ENCODE peak calls at places on chromosomes 13 and 19, in seven cellular contexts. One of them, this sample, is unnamed.

GRCh38 chr13:106373304-106373988 is 162.0 kb downstream of the EFNB2 start:
- DNase-seq in H1: no peak
- DNase-seq in mesenchymal stem cell: peak
- DNase-seq in H9: no peak
- DNase-seq in mesendoderm: no peak
- DNase-seq in IMR-90: no peak
- DNase-seq in neuronal stem cell: no peak
- DNase-seq in this sample: no peak

GRCh38 chr13:42409061-42409460 is 137.1 kb downstream of the AKAP11 start:
- DNase-seq in mesendoderm: no peak
- DNase-seq in mesenchymal stem cell: no peak
- DNase-seq in H1: no peak
- DNase-seq in neuronal stem cell: no peak
- DNase-seq in H9: peak
- DNase-seq in IMR-90: no peak
- DNase-seq in this sample: no peak

GRCh38 chr13:23801141-23801540 is 88.1 kb downstream of the MIPEP start:
- DNase-seq in mesendoderm: no peak
- DNase-seq in IMR-90: no peak
- DNase-seq in neuronal stem cell: no peak
- DNase-seq in H9: no peak
- DNase-seq in H1: no peak
- DNase-seq in mesenchymal stem cell: no peak
- DNase-seq in this sample: peak

GRCh38 chr19:53101518-53101917 is 1.7 kb downstream of the ZNF160 start:
- DNase-seq in mesendoderm: peak
- DNase-seq in H1: no peak
- DNase-seq in mesenchymal stem cell: no peak
- DNase-seq in IMR-90: peak
- DNase-seq in neuronal stem cell: no peak
- DNase-seq in H9: no peak
- DNase-seq in this sample: no peak

GRCh38 chr13:97004886-97005285 is 10.6 kb upstream of the OXGR1 start:
- DNase-seq in IMR-90: no peak
- DNase-seq in H9: no peak
- DNase-seq in mesenchymal stem cell: no peak
- DNase-seq in mesendoderm: no peak
- DNase-seq in neuronal stem cell: no peak
- DNase-seq in H1: no peak
- DNase-seq in this sample: no peak

GRCh38 chr19:42280761-42281174 is 11.7 kb downstream of the CIC start:
- DNase-seq in H1: no peak
- DNase-seq in mesendoderm: peak
- DNase-seq in IMR-90: peak
- DNase-seq in mesenchymal stem cell: peak
- DNase-seq in neuronal stem cell: no peak
- DNase-seq in H9: no peak
- DNase-seq in this sample: no peak

GRCh38 chr13:104954210-104954609 is 1581.3 kb downstream of the EFNB2 start:
- DNase-seq in IMR-90: no peak
- DNase-seq in H1: no peak
- DNase-seq in mesendoderm: no peak
- DNase-seq in mesenchymal stem cell: peak
- DNase-seq in neuronal stem cell: no peak
- DNase-seq in H9: no peak
- DNase-seq in this sample: no peak

GRCh38 chr13:110008816-110009215 is 222.4 kb upstream of the IRS2 start:
- DNase-seq in mesenchymal stem cell: no peak
- DNase-seq in mesendoderm: no peak
- DNase-seq in neuronal stem cell: no peak
- DNase-seq in H1: no peak
- DNase-seq in IMR-90: no peak
- DNase-seq in H9: no peak
- DNase-seq in this sample: peak

GRCh38 chr13:97140611-97141010 is 81.5 kb upstream of the MBNL2 start:
- DNase-seq in H1: no peak
- DNase-seq in H9: no peak
- DNase-seq in neuronal stem cell: no peak
- DNase-seq in mesenchymal stem cell: peak
- DNase-seq in IMR-90: peak
- DNase-seq in mesendoderm: no peak
- DNase-seq in this sample: no peak

GRCh38 chr13:97502192-97502591 is 68.2 kb downstream of the RAP2A start:
- DNase-seq in neuronal stem cell: no peak
- DNase-seq in H9: no peak
- DNase-seq in mesenchymal stem cell: peak
- DNase-seq in H1: no peak
- DNase-seq in mesendoderm: no peak
- DNase-seq in IMR-90: peak
- DNase-seq in this sample: no peak

GRCh38 chr13:72504026-72504925 is 223.2 kb downstream of the MZT1 start:
- DNase-seq in IMR-90: no peak
- DNase-seq in H1: no peak
- DNase-seq in neuronal stem cell: no peak
- DNase-seq in H9: no peak
- DNase-seq in mesendoderm: no peak
- DNase-seq in mesenchymal stem cell: no peak
- DNase-seq in this sample: no peak

GRCh38 chr13:33682020-33682564 is 135.9 kb upstream of the RFC3 start:
- DNase-seq in mesenchymal stem cell: no peak
- DNase-seq in neuronal stem cell: no peak
- DNase-seq in IMR-90: no peak
- DNase-seq in H1: no peak
- DNase-seq in H9: no peak
- DNase-seq in mesendoderm: no peak
- DNase-seq in this sample: no peak

GRCh38 chr19:44998025-44998424 is 3.2 kb upstream of the RELB start:
- DNase-seq in IMR-90: no peak
- DNase-seq in mesenchymal stem cell: no peak
- DNase-seq in neuronal stem cell: no peak
- DNase-seq in mesendoderm: no peak
- DNase-seq in H9: no peak
- DNase-seq in H1: no peak
- DNase-seq in this sample: no peak

GRCh38 chr13:78598382-78598781 is 5.0 kb downstream of the POU4F1 start:
- DNase-seq in H9: no peak
- DNase-seq in mesendoderm: no peak
- DNase-seq in neuronal stem cell: no peak
- DNase-seq in H1: no peak
- DNase-seq in mesenchymal stem cell: no peak
- DNase-seq in IMR-90: no peak
- DNase-seq in this sample: no peak

GRCh38 chr13:107066355-107066754 is 498.4 kb upstream of the ARGLU1 start:
- DNase-seq in mesendoderm: no peak
- DNase-seq in IMR-90: peak
- DNase-seq in H9: no peak
- DNase-seq in neuronal stem cell: no peak
- DNase-seq in mesenchymal stem cell: no peak
- DNase-seq in H1: no peak
- DNase-seq in this sample: no peak

GRCh38 chr19:10915511-10916091 is 12.8 kb downstream of the YIPF2 start:
- DNase-seq in neuronal stem cell: no peak
- DNase-seq in IMR-90: peak
- DNase-seq in H1: no peak
- DNase-seq in mesendoderm: no peak
- DNase-seq in mesenchymal stem cell: peak
- DNase-seq in H9: peak
- DNase-seq in this sample: peak

GRCh38 chr19:19670070-19670551 is 1.5 kb downstream of the ZNF101 start:
- DNase-seq in mesenchymal stem cell: peak
- DNase-seq in H9: peak
- DNase-seq in IMR-90: no peak
- DNase-seq in neuronal stem cell: no peak
- DNase-seq in H1: peak
- DNase-seq in mesendoderm: peak
- DNase-seq in this sample: peak

GRCh38 chr19:41734585-41734984 is 20.7 kb upstream of the CEACAM6 start:
- DNase-seq in mesenchymal stem cell: no peak
- DNase-seq in IMR-90: no peak
- DNase-seq in H9: no peak
- DNase-seq in neuronal stem cell: no peak
- DNase-seq in H1: no peak
- DNase-seq in mesendoderm: no peak
- DNase-seq in this sample: no peak

GRCh38 chr13:45731455-45731854 is 29.3 kb downstream of the CBY2 start:
- DNase-seq in mesenchymal stem cell: no peak
- DNase-seq in mesendoderm: no peak
- DNase-seq in neuronal stem cell: no peak
- DNase-seq in H1: no peak
- DNase-seq in H9: no peak
- DNase-seq in IMR-90: no peak
- DNase-seq in this sample: no peak

GRCh38 chr19:28934626-28935025 is 278.3 kb downstream of the UQCRFS1 start:
- DNase-seq in IMR-90: peak
- DNase-seq in H9: no peak
- DNase-seq in mesenchymal stem cell: no peak
- DNase-seq in H1: no peak
- DNase-seq in neuronal stem cell: no peak
- DNase-seq in mesendoderm: no peak
- DNase-seq in this sample: no peak

GRCh38 chr13:42893346-42893745 is 98.7 kb downstream of the EPSTI1 start:
- DNase-seq in H9: no peak
- DNase-seq in mesenchymal stem cell: peak
- DNase-seq in neuronal stem cell: no peak
- DNase-seq in H1: no peak
- DNase-seq in IMR-90: peak
- DNase-seq in mesendoderm: peak
- DNase-seq in this sample: no peak

GRCh38 chr13:50948576-50948975 is 39.0 kb downstream of the RNASEH2B start:
- DNase-seq in mesenchymal stem cell: no peak
- DNase-seq in H9: no peak
- DNase-seq in mesendoderm: no peak
- DNase-seq in neuronal stem cell: no peak
- DNase-seq in IMR-90: peak
- DNase-seq in H1: no peak
- DNase-seq in this sample: no peak

GRCh38 chr19:38021356-38021755 is 114.3 kb downstream of the SIPA1L3 start:
- DNase-seq in IMR-90: peak
- DNase-seq in H1: no peak
- DNase-seq in H9: no peak
- DNase-seq in mesendoderm: no peak
- DNase-seq in mesenchymal stem cell: no peak
- DNase-seq in neuronal stem cell: no peak
- DNase-seq in this sample: no peak

GRCh38 chr19:42529248-42529764 is 1.0 kb upstream of the CEACAM1 start:
- DNase-seq in H1: peak
- DNase-seq in IMR-90: peak
- DNase-seq in mesendoderm: peak
- DNase-seq in mesenchymal stem cell: peak
- DNase-seq in H9: peak
- DNase-seq in neuronal stem cell: peak
- DNase-seq in this sample: peak

GRCh38 chr13:97573011-97573410 is 139.0 kb downstream of the RAP2A start:
- DNase-seq in IMR-90: peak
- DNase-seq in H1: no peak
- DNase-seq in mesenchymal stem cell: no peak
- DNase-seq in H9: no peak
- DNase-seq in neuronal stem cell: peak
- DNase-seq in mesendoderm: peak
- DNase-seq in this sample: no peak

GRCh38 chr19:46429999-46430398 is 1.3 kb upstream of the PNMA8C start:
- DNase-seq in neuronal stem cell: no peak
- DNase-seq in mesendoderm: no peak
- DNase-seq in H1: no peak
- DNase-seq in IMR-90: no peak
- DNase-seq in H9: no peak
- DNase-seq in mesenchymal stem cell: no peak
- DNase-seq in this sample: no peak
- H3K27ac ChIP-seq in neuronal stem cell: no peak
- H3K27ac ChIP-seq in mesendoderm: no peak
- H3K27ac ChIP-seq in H1: no peak
- H3K27ac ChIP-seq in IMR-90: no peak
- H3K27ac ChIP-seq in H9: no peak
- H3K27ac ChIP-seq in mesenchymal stem cell: no peak
- H3K27ac ChIP-seq in this sample: no peak

GRCh38 chr19:35613574-35613973 is 1.0 kb downstream of the HAUS5 start:
- DNase-seq in mesenchymal stem cell: no peak
- DNase-seq in neuronal stem cell: no peak
- DNase-seq in H9: no peak
- DNase-seq in H1: no peak
- DNase-seq in mesendoderm: no peak
- DNase-seq in IMR-90: no peak
- DNase-seq in this sample: no peak
- H3K4ac ChIP-seq in mesenchymal stem cell: no peak
- H3K4ac ChIP-seq in neuronal stem cell: no peak
- H3K4ac ChIP-seq in H9: no peak
- H3K4ac ChIP-seq in H1: no peak
- H3K4ac ChIP-seq in mesendoderm: no peak
- H3K4ac ChIP-seq in IMR-90: no peak
- H3K4ac ChIP-seq in this sample: no peak

GRCh38 chr19:13282486-13283065 is 132.4 kb downstream of the IER2 start:
- DNase-seq in mesendoderm: no peak
- DNase-seq in neuronal stem cell: no peak
- DNase-seq in IMR-90: no peak
- DNase-seq in H1: no peak
- DNase-seq in mesenchymal stem cell: no peak
- DNase-seq in H9: no peak
- DNase-seq in this sample: no peak
- H3K27ac ChIP-seq in mesendoderm: no peak
- H3K27ac ChIP-seq in neuronal stem cell: no peak
- H3K27ac ChIP-seq in IMR-90: no peak
- H3K27ac ChIP-seq in H1: no peak
- H3K27ac ChIP-seq in mesenchymal stem cell: no peak
- H3K27ac ChIP-seq in H9: no peak
- H3K27ac ChIP-seq in this sample: no peak

GRCh38 chr19:18389095-18389735 is 3.3 kb downstream of the GDF15 start:
- DNase-seq in H1: no peak
- DNase-seq in H9: no peak
- DNase-seq in mesendoderm: no peak
- DNase-seq in IMR-90: no peak
- DNase-seq in mesenchymal stem cell: no peak
- DNase-seq in neuronal stem cell: no peak
- DNase-seq in this sample: peak

GRCh38 chr19:18390075-18390909 is 4.3 kb downstream of the GDF15 start:
- DNase-seq in mesendoderm: no peak
- DNase-seq in mesenchymal stem cell: peak
- DNase-seq in H1: no peak
- DNase-seq in IMR-90: no peak
- DNase-seq in H9: no peak
- DNase-seq in neuronal stem cell: no peak
- DNase-seq in this sample: peak

GRCh38 chr19:18391509-18392075 is 5.6 kb downstream of the GDF15 start:
- DNase-seq in mesendoderm: no peak
- DNase-seq in mesenchymal stem cell: no peak
- DNase-seq in neuronal stem cell: no peak
- DNase-seq in IMR-90: no peak
- DNase-seq in H1: no peak
- DNase-seq in H9: no peak
- DNase-seq in this sample: no peak

GRCh38 chr19:18388328-18389094 is 2.6 kb downstream of the GDF15 start:
- DNase-seq in H1: peak
- DNase-seq in H9: peak
- DNase-seq in mesendoderm: peak
- DNase-seq in neuronal stem cell: peak
- DNase-seq in mesenchymal stem cell: peak
- DNase-seq in IMR-90: no peak
- DNase-seq in this sample: peak

DNA sequence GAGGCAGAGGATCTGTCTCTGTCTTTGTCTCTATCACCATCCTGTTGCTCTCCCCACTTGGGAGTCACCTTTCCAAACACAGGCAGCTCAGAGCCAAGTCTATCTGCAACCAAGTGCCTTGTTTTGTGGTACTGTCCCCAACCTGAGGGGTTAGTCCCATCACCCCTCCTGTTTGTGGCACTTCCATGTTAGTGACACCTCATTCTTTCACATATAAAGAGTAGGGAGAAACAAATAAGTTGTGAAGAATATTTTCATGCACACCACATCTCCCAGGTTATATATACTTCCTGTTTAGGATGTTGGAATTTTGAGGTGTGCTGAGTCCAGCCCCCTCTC is 3.7 kb downstream of the GDF15 start:
- DNase-seq in neuronal stem cell: no peak
- DNase-seq in H9: no peak
- DNase-seq in H1: no peak
- DNase-seq in mesenchymal stem cell: no peak
- DNase-seq in mesendoderm: no peak
- DNase-seq in IMR-90: no peak
- DNase-seq in this sample: no peak
- H3K4ac ChIP-seq in neuronal stem cell: no peak
- H3K4ac ChIP-seq in H9: no peak
- H3K4ac ChIP-seq in H1: no peak
- H3K4ac ChIP-seq in mesenchymal stem cell: no peak
- H3K4ac ChIP-seq in mesendoderm: no peak
- H3K4ac ChIP-seq in IMR-90: no peak
- H3K4ac ChIP-seq in this sample: no peak

This sample was measured in trophoblast cell.